ENCODE peak calls at places on chromosome 2, in four cellular contexts. F is A549, O is HEK293T, L is GM20000. E is an unnamed sample.

GRCh38 chr2:119419065-119419464 is 12.6 kb upstream of the TMEM37 start:
- DNase-seq in F (no peak), O (no peak), L (no peak), E (no peak)

GRCh38 chr2:162294949-162295348 is 23.5 kb downstream of the IFIH1 start:
- DNase-seq in F (no peak), O (no peak), L (no peak), E (no peak)

GRCh38 chr2:85434677-85435076 is 16.2 kb downstream of the SH2D6 start:
- DNase-seq in F (no peak), O (no peak), L (no peak), E (no peak)

GRCh38 chr2:195533771-195534642 is 123.0 kb upstream of the SLC39A10 start:
- DNase-seq in F (peak; percentile 38), O (no peak), L (no peak), E (peak; percentile 82)

GRCh38 chr2:8148260-8148880 is 533.5 kb upstream of the ID2 start:
- DNase-seq in F (peak; percentile 32), O (no peak), L (no peak), E (no peak)

GRCh38 chr2:41736586-41736985 is 311.2 kb upstream of the PKDCC start:
- DNase-seq in F (no peak), O (no peak), L (no peak), E (no peak)

GRCh38 chr2:902584-902983 is 48.1 kb upstream of the SNTG2 start:
- DNase-seq in F (no peak), O (no peak), L (no peak), E (no peak)

GRCh38 chr2:147449323-147450080 is 395.3 kb upstream of the ACVR2A start:
- DNase-seq in F (no peak), O (no peak), L (no peak), E (no peak)

GRCh38 chr2:240453461-240454030 is 18.1 kb downstream of the GPC1 start:
- DNase-seq in F (no peak), O (no peak), L (no peak), E (peak; percentile 27)

E was measured in BE2C.